ENCODE peak calls at places on chromosomes 5 and 9, in four cellular contexts. One of them, this sample, is unnamed.

GRCh38 chr5:34059997-34060396 is 17.0 kb upstream of the C1QTNF3 start:
- DNase-seq in GM12878: no peak
- DNase-seq in H1: no peak
- DNase-seq in HepG2: no peak
- DNase-seq in this sample: no peak

GRCh38 chr9:120740135-120740534 is 25.9 kb upstream of the MEGF9 start:
- DNase-seq in GM12878: no peak
- DNase-seq in H1: no peak
- DNase-seq in HepG2: no peak
- DNase-seq in this sample: no peak

GRCh38 chr5:150631326-150631701 is 9.1 kb upstream of the SYNPO start:
- DNase-seq in GM12878: no peak
- DNase-seq in H1: no peak
- DNase-seq in HepG2: no peak
- DNase-seq in this sample: no peak

GRCh38 chr5:112630246-112631009 is 107.3 kb upstream of the APC start:
- DNase-seq in GM12878: no peak
- DNase-seq in H1: no peak
- DNase-seq in HepG2: no peak
- DNase-seq in this sample: no peak

GRCh38 chr9:89734561-89734960 is 129.7 kb downstream of the GADD45G start:
- DNase-seq in GM12878: no peak
- DNase-seq in H1: no peak
- DNase-seq in HepG2: no peak
- DNase-seq in this sample: no peak

GRCh38 chr9:79129865-79130480 is 441.8 kb upstream of the TLE4 start:
- DNase-seq in GM12878: no peak
- DNase-seq in H1: peak; percentile 66
- DNase-seq in HepG2: peak; percentile 1
- DNase-seq in this sample: peak; percentile 7

GRCh38 chr5:154967419-154968024 is 26.6 kb downstream of the MRPL22 start:
- DNase-seq in GM12878: no peak
- DNase-seq in H1: no peak
- DNase-seq in HepG2: no peak
- DNase-seq in this sample: no peak

GRCh38 chr9:7129391-7129790 is 371.6 kb downstream of the KDM4C start:
- DNase-seq in GM12878: no peak
- DNase-seq in H1: no peak
- DNase-seq in HepG2: no peak
- DNase-seq in this sample: no peak

GRCh38 chr5:143922718-143923117 is 110.8 kb downstream of the HMHB1 start:
- DNase-seq in GM12878: no peak
- DNase-seq in H1: no peak
- DNase-seq in HepG2: no peak
- DNase-seq in this sample: no peak

GRCh38 chr5:157130933-157131332 is 11.7 kb downstream of the MED7 start:
- DNase-seq in GM12878: no peak
- DNase-seq in H1: no peak
- DNase-seq in HepG2: no peak
- DNase-seq in this sample: no peak

GRCh38 chr5:114898602-114899001 is 271.1 kb downstream of the TRIM36 start:
- DNase-seq in GM12878: no peak
- DNase-seq in H1: no peak
- DNase-seq in HepG2: no peak
- DNase-seq in this sample: peak; percentile 6

GRCh38 chr5:149456597-149457392 is 77.7 kb upstream of the IL17B start:
- DNase-seq in GM12878: no peak
- DNase-seq in H1: no peak
- DNase-seq in HepG2: no peak
- DNase-seq in this sample: no peak

GRCh38 chr5:72015103-72015548 is 92.1 kb upstream of the MAP1B start:
- DNase-seq in GM12878: no peak
- DNase-seq in H1: no peak
- DNase-seq in HepG2: peak; percentile 24
- DNase-seq in this sample: peak; percentile 93

GRCh38 chr9:16867571-16868311 is 2.7 kb downstream of the BNC2 start:
- DNase-seq in GM12878: no peak
- DNase-seq in H1: no peak
- DNase-seq in HepG2: peak; percentile 3
- DNase-seq in this sample: no peak

GRCh38 chr9:125293134-125293533 is 31.5 kb downstream of the GAPVD1 start:
- DNase-seq in GM12878: no peak
- DNase-seq in H1: no peak
- DNase-seq in HepG2: no peak
- DNase-seq in this sample: no peak

GRCh38 chr5:177320879-177321278 is 9.2 kb upstream of the MXD3 start:
- DNase-seq in GM12878: no peak
- DNase-seq in H1: no peak
- DNase-seq in HepG2: no peak
- DNase-seq in this sample: no peak

GRCh38 chr9:136784997-136785361 is 6.2 kb upstream of the TMEM141 start:
- DNase-seq in GM12878: no peak
- DNase-seq in H1: no peak
- DNase-seq in HepG2: no peak
- DNase-seq in this sample: no peak

GRCh38 chr5:73938280-73938937 is 312.4 kb downstream of the ARHGEF28 start:
- DNase-seq in GM12878: no peak
- DNase-seq in H1: no peak
- DNase-seq in HepG2: no peak
- DNase-seq in this sample: peak; percentile 51

GRCh38 chr9:133605856-133606721 is 3.1 kb downstream of the FAM163B start:
- DNase-seq in GM12878: no peak
- DNase-seq in H1: no peak
- DNase-seq in HepG2: no peak
- DNase-seq in this sample: no peak

GRCh38 chr5:56123531-56124243 is 109.4 kb downstream of the ANKRD55 start:
- DNase-seq in GM12878: no peak
- DNase-seq in H1: peak; percentile 50
- DNase-seq in HepG2: peak; percentile 99
- DNase-seq in this sample: peak; percentile 91

GRCh38 chr9:131422241-131422792 is 28.4 kb downstream of the PRRC2B start:
- DNase-seq in GM12878: no peak
- DNase-seq in H1: no peak
- DNase-seq in HepG2: no peak
- DNase-seq in this sample: no peak

GRCh38 chr5:154157483-154158378 is 32.8 kb upstream of the GALNT10 start:
- DNase-seq in GM12878: no peak
- DNase-seq in H1: peak; percentile 82
- DNase-seq in HepG2: no peak
- DNase-seq in this sample: no peak

GRCh38 chr5:35436441-35437057 is 181.1 kb upstream of the SPEF2 start:
- DNase-seq in GM12878: no peak
- DNase-seq in H1: no peak
- DNase-seq in HepG2: peak; percentile 47
- DNase-seq in this sample: peak; percentile 13

GRCh38 chr5:91312698-91313097 is 70.4 kb downstream of the ARRDC3 start:
- DNase-seq in GM12878: no peak
- DNase-seq in H1: no peak
- DNase-seq in HepG2: no peak
- DNase-seq in this sample: no peak
- TF ChIP-seq POLR2A in GM12878: no peak
- TF ChIP-seq POLR2A in H1: no peak
- TF ChIP-seq POLR2A in HepG2: no peak
- TF ChIP-seq POLR2A in this sample: no peak

GRCh38 chr5:159439002-159439401 is 108.7 kb upstream of the IL12B start:
- DNase-seq in GM12878: no peak
- DNase-seq in H1: no peak
- DNase-seq in HepG2: no peak
- DNase-seq in this sample: no peak

GRCh38 chr5:159440948-159441347 is 110.7 kb upstream of the IL12B start:
- DNase-seq in GM12878: no peak
- DNase-seq in H1: no peak
- DNase-seq in HepG2: no peak
- DNase-seq in this sample: no peak

GRCh38 chr5:159442210-159442850 is 112.0 kb upstream of the IL12B start:
- DNase-seq in GM12878: no peak
- DNase-seq in H1: peak; percentile 52
- DNase-seq in HepG2: no peak
- DNase-seq in this sample: no peak

GRCh38 chr5:159440235-159440634 is 109.9 kb upstream of the IL12B start:
- DNase-seq in GM12878: no peak
- DNase-seq in H1: no peak
- DNase-seq in HepG2: no peak
- DNase-seq in this sample: no peak

DNA sequence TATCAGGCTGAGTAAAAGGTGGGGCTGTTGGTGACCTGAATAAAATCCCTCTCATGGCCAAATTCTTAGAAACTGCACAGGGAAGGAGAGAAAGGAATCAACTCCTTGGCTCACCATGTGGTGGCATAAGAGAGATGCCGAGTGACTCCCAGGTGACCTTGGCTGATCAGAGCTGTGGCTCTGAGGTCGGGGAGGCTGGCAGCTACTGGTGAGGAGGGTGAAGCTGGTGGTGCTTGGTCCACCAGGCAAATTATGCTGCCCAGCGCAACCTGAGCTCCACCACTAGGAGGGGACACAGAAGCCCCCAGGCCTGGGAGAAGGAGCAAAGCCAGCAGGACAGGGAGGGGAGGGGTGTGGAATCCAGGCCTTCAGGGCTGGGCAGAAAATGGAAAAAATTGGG is 111.2 kb upstream of the IL12B start:
- DNase-seq in GM12878: no peak
- DNase-seq in H1: peak; percentile 63
- DNase-seq in HepG2: peak; percentile 16
- DNase-seq in this sample: peak; percentile 15
- TF ChIP-seq JUND in GM12878: no peak
- TF ChIP-seq JUND in H1: no peak
- TF ChIP-seq JUND in HepG2: no peak
- TF ChIP-seq JUND in this sample: no peak

DNA sequence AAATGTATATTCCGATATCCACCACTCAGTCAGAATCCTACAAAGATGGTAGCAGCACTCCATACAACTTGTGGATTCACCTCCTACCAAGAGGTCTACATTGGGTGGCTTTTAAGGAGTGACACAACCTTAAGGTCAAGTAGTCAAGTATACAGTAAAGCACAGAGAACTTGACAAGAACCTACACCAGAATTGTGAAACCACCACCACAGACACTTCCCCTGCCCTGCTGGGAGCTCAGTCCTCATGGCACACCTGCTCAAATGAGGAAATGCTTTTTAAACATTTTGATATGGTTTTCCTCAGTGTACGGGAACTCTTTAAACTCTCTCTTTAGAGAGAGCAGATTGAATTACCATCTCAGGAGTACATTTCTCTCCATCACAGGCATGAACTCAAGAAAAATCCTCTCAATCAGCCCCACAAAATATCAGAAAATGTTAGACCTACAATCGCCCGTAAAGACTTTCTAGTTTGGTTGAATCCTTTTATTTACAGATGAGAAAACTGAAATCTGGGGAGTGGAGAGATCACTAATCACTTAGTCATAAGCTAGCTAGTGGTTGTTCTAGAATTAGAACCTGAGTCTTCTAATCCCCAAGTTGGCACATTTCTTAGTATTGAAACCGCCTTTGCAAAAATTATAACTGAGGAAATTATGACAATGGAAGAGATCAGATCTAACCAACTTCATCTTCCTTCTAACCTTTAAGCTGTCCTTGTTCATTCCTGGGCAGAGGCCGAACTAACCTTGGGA is 38.5 kb upstream of the NR4A3 start:
- DNase-seq in GM12878: no peak
- DNase-seq in H1: no peak
- DNase-seq in HepG2: no peak
- DNase-seq in this sample: no peak
- H3K9ac ChIP-seq in GM12878: no peak overlapping the region
- H3K9ac ChIP-seq in H1: no peak overlapping the region
- H3K9ac ChIP-seq in HepG2: no peak overlapping the region
- H3K9ac ChIP-seq in this sample: no peak overlapping the region

GRCh38 chr5:131637694-131638093 is 2.7 kb upstream of the RAPGEF6 start:
- DNase-seq in GM12878: no peak
- DNase-seq in H1: no peak
- DNase-seq in HepG2: no peak
- DNase-seq in this sample: no peak

GRCh38 chr5:131633830-131634229 is 1.2 kb downstream of the RAPGEF6 start:
- DNase-seq in GM12878: no peak
- DNase-seq in H1: no peak
- DNase-seq in HepG2: no peak
- DNase-seq in this sample: no peak

GRCh38 chr5:131634666-131634995 is 398 bp downstream of the RAPGEF6 start:
- DNase-seq in GM12878: no peak
- DNase-seq in H1: peak; percentile 75
- DNase-seq in HepG2: peak; percentile 65
- DNase-seq in this sample: peak; percentile 27

GRCh38 chr5:131634996-131635754 is at the start of gene RAPGEF6:
- DNase-seq in GM12878: peak; percentile 100
- DNase-seq in H1: peak; percentile 90
- DNase-seq in HepG2: peak; percentile 99
- DNase-seq in this sample: peak; percentile 100

GRCh38 chr5:131635755-131636479 is 888 bp upstream of the RAPGEF6 start:
- DNase-seq in GM12878: peak; percentile 20
- DNase-seq in H1: no peak
- DNase-seq in HepG2: no peak
- DNase-seq in this sample: no peak
- TF ChIP-seq POLR2A in GM12878: no peak
- TF ChIP-seq POLR2A in H1: no peak
- TF ChIP-seq POLR2A in HepG2: no peak
- TF ChIP-seq POLR2A in this sample: no peak

DNA sequence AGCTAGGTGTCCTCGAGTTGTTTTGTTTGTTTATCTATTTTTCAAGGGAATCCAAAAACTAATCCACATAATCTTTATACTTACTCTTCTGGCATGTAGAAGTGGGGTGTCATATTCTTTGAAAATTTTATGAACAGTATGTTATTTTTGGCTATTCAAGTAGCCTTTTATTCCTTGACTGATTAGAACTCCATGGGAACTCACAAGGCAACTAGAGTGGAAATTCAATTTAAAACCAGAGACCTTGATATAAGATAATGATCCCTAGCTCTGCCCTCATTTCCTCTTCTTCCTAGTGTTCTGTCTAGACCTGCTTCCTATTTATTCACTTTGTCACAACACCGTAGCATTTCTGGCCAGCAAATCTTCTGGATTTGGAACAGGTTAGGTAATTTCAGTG is 1123.7 kb upstream of the C9orf72 start:
- DNase-seq in GM12878: no peak
- DNase-seq in H1: no peak
- DNase-seq in HepG2: no peak
- DNase-seq in this sample: no peak
- TF ChIP-seq JUND in GM12878: no peak
- TF ChIP-seq JUND in H1: no peak
- TF ChIP-seq JUND in HepG2: no peak
- TF ChIP-seq JUND in this sample: no peak

DNA sequence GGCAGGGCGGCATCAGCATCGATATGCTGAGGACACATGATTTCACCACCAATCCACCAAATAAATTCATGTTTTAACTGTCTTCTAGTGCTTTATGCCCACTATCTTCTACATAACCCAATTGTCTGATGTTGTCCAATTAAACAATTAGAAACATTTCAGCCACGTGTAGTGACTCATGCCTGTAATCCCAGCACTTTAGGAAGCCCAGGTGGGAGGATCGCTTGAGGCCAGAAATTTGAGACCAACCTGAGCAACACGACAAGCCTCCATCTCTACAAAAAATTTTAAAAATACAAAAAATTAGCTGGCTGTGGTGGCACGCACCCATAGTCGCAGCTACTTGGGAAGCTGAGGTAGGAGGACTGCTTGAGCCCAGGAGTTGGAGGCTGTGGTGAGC is 128.1 kb downstream of the MYO10 start:
- DNase-seq in GM12878: no peak
- DNase-seq in H1: no peak
- DNase-seq in HepG2: no peak
- DNase-seq in this sample: no peak
- H3K9ac ChIP-seq in GM12878: no peak overlapping the region
- H3K9ac ChIP-seq in H1: no peak overlapping the region
- H3K9ac ChIP-seq in HepG2: no peak overlapping the region
- H3K9ac ChIP-seq in this sample: no peak overlapping the region